ENCODE peak calls at places on chromosomes 11 and 22, in ten cellular contexts. R is stimulated activated CD4-positive, alpha-beta T cell treated with anti-CD3 and anti-CD28 coated beads, Interleukin-15, amount 100 ng/mL, for 1 hour; D is amygdala; H is T-helper 1 cell; O is progenitor cell of endocrine pancreas; Q is NCI-H1694 treated with DMSO at 0.1 percent for 48 hours; T is CD4-positive, alpha-beta T cell; P is C1 segment of cervical spinal cord; U is activated T-cell treated with anti-CD3 and anti-CD28 coated beads, Interleukin-2, amount 50 U/mL, for 4 hours; E is IMR-90. C is an unnamed sample.

GRCh38 chr11:43905788-43906187 is 25.2 kb downstream of the ALKBH3 start:
- DNase-seq in P (no peak), R (no peak), T (no peak), D (no peak), H (no peak), U (no peak), E (peak), Q (peak), O (no peak), C (no peak)

GRCh38 chr22:41094036-41094435 is 1.6 kb downstream of the EP300 start:
- DNase-seq in Q (no peak), E (peak), T (no peak), P (no peak), U (no peak), H (no peak), D (no peak), O (no peak), R (no peak), C (no peak)

GRCh38 chr11:68839953-68840641 is 1.6 kb downstream of the CPT1A start:
- DNase-seq in Q (peak), H (no peak), P (no peak), D (no peak), E (peak), U (no peak), T (no peak), O (no peak), R (no peak), C (no peak)

GRCh38 chr11:36391062-36391461 is 95.0 kb downstream of the PRR5L start:
- DNase-seq in D (no peak), E (no peak), T (no peak), P (no peak), Q (no peak), O (no peak), U (no peak), R (no peak), H (no peak), C (no peak)

GRCh38 chr11:75625970-75626691 is 42.7 kb downstream of the MAP6 start:
- DNase-seq in H (no peak), R (no peak), E (peak), U (no peak), O (no peak), Q (no peak), T (no peak), D (no peak), P (no peak), C (no peak)

GRCh38 chr11:24321229-24321628 is 175.6 kb upstream of the LUZP2 start:
- DNase-seq in E (no peak), D (no peak), R (no peak), Q (no peak), U (no peak), O (no peak), T (no peak), H (no peak), P (no peak), C (no peak)

GRCh38 chr11:12287374-12288211 is 89.8 kb upstream of the PARVA start:
- DNase-seq in P (no peak), R (no peak), O (peak), U (no peak), E (peak), H (no peak), T (no peak), D (no peak), Q (peak), C (peak)

GRCh38 chr11:77102246-77103210 is at the start of gene OMP:
- DNase-seq in P (no peak), O (no peak), U (no peak), D (no peak), T (no peak), R (no peak), Q (no peak), H (no peak), E (no peak), C (no peak)

GRCh38 chr11:128146926-128147605 is 440.3 kb downstream of the ETS1 start:
- DNase-seq in T (no peak), R (no peak), U (no peak), D (no peak), E (no peak), H (no peak), Q (no peak), O (no peak), P (no peak), C (no peak)

GRCh38 chr11:31069447-31070205 is 299.9 kb downstream of the DCDC1 start:
- DNase-seq in T (no peak), E (no peak), D (no peak), P (no peak), O (no peak), R (no peak), H (no peak), Q (no peak), U (no peak), C (no peak)

GRCh38 chr11:61880050-61880449 is 11.3 kb downstream of the FADS3 start:
- DNase-seq in H (no peak), Q (no peak), E (no peak), U (no peak), R (no peak), O (no peak), P (no peak), T (no peak), D (no peak), C (no peak)

GRCh38 chr11:85619497-85619896 is 7.6 kb downstream of the DLG2 start:
- DNase-seq in P (no peak), U (no peak), D (no peak), Q (no peak), O (no peak), H (no peak), R (no peak), T (no peak), E (no peak), C (no peak)

GRCh38 chr11:3950996-3951662 is 95.7 kb downstream of the STIM1 start:
- DNase-seq in Q (no peak), T (no peak), P (no peak), U (no peak), E (peak), D (no peak), R (no peak), H (no peak), O (no peak), C (no peak)

GRCh38 chr11:64331569-64332371 is 8.2 kb upstream of the CCDC88B start:
- DNase-seq in O (no peak), H (no peak), P (no peak), T (peak), U (peak), E (peak), R (peak), Q (peak), D (no peak), C (peak)

GRCh38 chr11:5486421-5486820 is 2.1 kb upstream of the OR52D1 start:
- DNase-seq in H (no peak), T (no peak), D (no peak), Q (no peak), U (no peak), P (no peak), R (no peak), E (no peak), O (no peak), C (no peak)